ENCODE peak calls at places on chromosomes 7 and 10, in seven cellular contexts. H is fibroblast of villous mesenchyme, I is AG08395, P is HEK293T, C is foreskin melanocyte, K is tibial artery, T is lower lobe of right lung. U is an unnamed sample.

GRCh38 chr7:136018104-136018503 is 40.9 kb upstream of the MTPN start:
- DNase-seq in T (no peak), H (no peak), I (peak; percentile 21), K (no peak), P (no peak), C (no peak), U (no peak)

GRCh38 chr7:141208539-141208938 is 134.7 kb downstream of the TMEM178B start:
- DNase-seq in T (no peak), H (no peak), I (no peak), K (no peak), P (no peak), C (no peak), U (no peak)

GRCh38 chr10:112738586-112739218 is 211.3 kb upstream of the TCF7L2 start:
- DNase-seq in I (no peak), C (no peak), K (no peak), H (peak; percentile 33), T (no peak), P (no peak), U (peak; percentile 48)

GRCh38 chr10:80177781-80178636 is 27.3 kb downstream of the ANXA11 start:
- DNase-seq in I (peak; percentile 48), C (no peak), K (no peak), P (no peak), T (no peak), H (peak; percentile 80), U (peak; percentile 79)

GRCh38 chr7:136709876-136710275 is 158.6 kb upstream of the CHRM2 start:
- DNase-seq in P (no peak), C (no peak), I (no peak), H (no peak), K (no peak), T (no peak), U (no peak)

GRCh38 chr10:1202343-1202742 is 146.2 kb downstream of the WDR37 start:
- DNase-seq in C (no peak), K (no peak), H (no peak), P (no peak), I (no peak), T (no peak), U (no peak)

GRCh38 chr10:114142018-114142417 is 32.0 kb downstream of the CCDC186 start:
- DNase-seq in T (no peak), C (no peak), H (peak; percentile 53), I (no peak), P (no peak), K (no peak), U (peak; percentile 38)

GRCh38 chr10:17989908-17990767 is 38.4 kb downstream of the SLC39A12 start:
- DNase-seq in P (no peak), H (peak; percentile 24), T (no peak), I (peak; percentile 79), K (no peak), C (peak; percentile 91), U (peak; percentile 81)

GRCh38 chr10:23337616-23338015 is 7.0 kb downstream of the C10orf67 start:
- DNase-seq in I (no peak), P (no peak), T (no peak), H (no peak), C (no peak), K (no peak), U (no peak)

GRCh38 chr10:21011433-21012018 is 114.4 kb upstream of the NEBL start:
- DNase-seq in C (no peak), I (no peak), H (no peak), P (no peak), T (no peak), K (no peak), U (no peak)

GRCh38 chr10:131574363-131574706 is 262.8 kb upstream of the TCERG1L start:
- DNase-seq in C (no peak), H (no peak), T (no peak), P (no peak), I (no peak), K (peak; percentile 27), U (no peak)

GRCh38 chr7:74093671-74094223 is 10.1 kb downstream of the LIMK1 start:
- DNase-seq in I (no peak), C (no peak), K (no peak), P (no peak), H (no peak), T (no peak), U (no peak)

GRCh38 chr7:149765399-149766121 is 7.8 kb downstream of the ZNF467 start:
- DNase-seq in C (no peak), K (no peak), P (no peak), I (no peak), T (no peak), H (no peak), U (no peak)

GRCh38 chr7:85469446-85469970 is 282.7 kb upstream of the SEMA3D start:
- DNase-seq in T (no peak), H (peak; percentile 28), C (no peak), P (no peak), K (no peak), I (no peak), U (peak; percentile 51)

GRCh38 chr7:89072094-89072493 is 276.6 kb upstream of the TEX47 start:
- DNase-seq in K (no peak), H (no peak), T (no peak), C (no peak), I (no peak), P (no peak), U (peak; percentile 34)

GRCh38 chr10:112215342-112215774 is 31.8 kb upstream of the GPAM start:
- DNase-seq in P (no peak), C (no peak), I (no peak), K (no peak), T (peak; percentile 58), H (peak; percentile 68), U (peak; percentile 87)

GRCh38 chr7:35263396-35263795 is 9.5 kb upstream of the TBX20 start:
- DNase-seq in C (no peak), K (no peak), H (no peak), P (no peak), I (no peak), T (no peak), U (no peak)

GRCh38 chr10:102312683-102313082 is 67.4 kb downstream of the GBF1 start:
- DNase-seq in T (no peak), H (no peak), C (no peak), P (no peak), K (no peak), I (peak; percentile 42), U (peak; percentile 29)

GRCh38 chr7:74121401-74122249 is 38.0 kb downstream of the LIMK1 start:
- DNase-seq in C (no peak), P (no peak), T (no peak), I (no peak), H (no peak), K (no peak), U (no peak)

GRCh38 chr7:42587826-42588225 is 324.0 kb downstream of the C7orf25 start:
- DNase-seq in T (no peak), C (no peak), H (no peak), I (no peak), K (no peak), P (no peak), U (no peak)